ENCODE peak calls at places on chromosomes 2 and 18, in five cellular contexts. I is bronchial epithelial cell, A is neural crest cell, C is HFFc6, T is psoas muscle. F is an unnamed sample.

GRCh38 chr2:31205186-31205585 is 12.1 kb downstream of the CAPN14 start:
- DNase-seq in I (no peak), A (no peak), C (no peak), T (no peak), F (no peak)

GRCh38 chr2:10720983-10721343 is 467 bp upstream of the ATP6V1C2 start:
- DNase-seq in I (no peak), A (no peak), C (no peak), T (no peak), F (no peak)

GRCh38 chr18:7946724-7947377 is 379.7 kb downstream of the PTPRM start:
- DNase-seq in I (peak), A (no peak), C (peak), T (no peak), F (peak)

GRCh38 chr18:12679183-12679786 is 21.4 kb upstream of the SPIRE1 start:
- DNase-seq in I (no peak), A (no peak), C (no peak), T (peak), F (peak)

GRCh38 chr18:68489018-68489792 is 225.7 kb downstream of the TMX3 start:
- DNase-seq in I (no peak), A (no peak), C (no peak), T (no peak), F (no peak)

GRCh38 chr2:202158796-202159195 is 79.6 kb downstream of the SUMO1 start:
- DNase-seq in I (no peak), A (no peak), C (peak), T (no peak), F (peak)

GRCh38 chr2:6824962-6825361 is 40.7 kb downstream of the CMPK2 start:
- DNase-seq in I (no peak), A (no peak), C (peak), T (no peak), F (peak)

GRCh38 chr18:13269599-13270011 is 51.0 kb downstream of the LDLRAD4 start:
- DNase-seq in I (no peak), A (no peak), C (no peak), T (no peak), F (no peak)

GRCh38 chr2:43389581-43390466 is 163.4 kb upstream of the ZFP36L2 start:
- DNase-seq in I (no peak), A (no peak), C (no peak), T (no peak), F (no peak)

GRCh38 chr2:239727182-239727775 is 297.9 kb downstream of the NDUFA10 start:
- DNase-seq in I (no peak), A (no peak), C (no peak), T (no peak), F (no peak)

GRCh38 chr2:160928854-160929301 is 231.3 kb upstream of the TANK start:
- DNase-seq in I (no peak), A (no peak), C (peak), T (no peak), F (peak)

GRCh38 chr2:61671561-61672315 is 133.6 kb upstream of the XPO1 start:
- DNase-seq in I (peak), A (no peak), C (peak), T (no peak), F (no peak)

GRCh38 chr18:13726972-13727331 is 479 bp downstream of the RNMT start:
- DNase-seq in I (peak), A (peak), C (peak), T (peak), F (no peak)

GRCh38 chr2:58762176-58762781 is 521.2 kb upstream of the FANCL start:
- DNase-seq in I (peak), A (peak), C (peak), T (no peak), F (peak)

GRCh38 chr18:24734058-24734457 is 273.6 kb downstream of the HRH4 start:
- DNase-seq in I (no peak), A (peak), C (no peak), T (no peak), F (peak)

GRCh38 chr2:127386246-127386645 is 1.5 kb downstream of the MAP3K2 start:
- DNase-seq in I (peak), A (no peak), C (no peak), T (no peak), F (peak)

GRCh38 chr2:160940699-160941098 is 219.5 kb upstream of the TANK start:
- DNase-seq in I (peak), A (no peak), C (no peak), T (no peak), F (peak)

GRCh38 chr18:75753753-75754152 is 326.2 kb upstream of the SMIM21 start:
- DNase-seq in I (no peak), A (no peak), C (no peak), T (no peak), F (no peak)

GRCh38 chr18:10785798-10786197 is 260.0 kb downstream of the NAPG start:
- DNase-seq in I (no peak), A (no peak), C (no peak), T (no peak), F (no peak)

GRCh38 chr2:172751564-172751963 is 15.9 kb downstream of the RAPGEF4 start:
- DNase-seq in I (no peak), A (no peak), C (no peak), T (no peak), F (no peak)

GRCh38 chr2:20074901-20075300 is 23.5 kb upstream of the LAPTM4A start:
- DNase-seq in I (no peak), A (no peak), C (no peak), T (no peak), F (no peak)

GRCh38 chr2:68714866-68715265 is 19.7 kb upstream of the ARHGAP25 start:
- DNase-seq in I (no peak), A (no peak), C (no peak), T (peak), F (no peak)

GRCh38 chr2:237441605-237442004 is 27.6 kb upstream of the COL6A3 start:
- DNase-seq in I (peak), A (no peak), C (peak), T (no peak), F (no peak)

GRCh38 chr18:11775436-11775835 is 75.8 kb upstream of the CHMP1B start:
- DNase-seq in I (no peak), A (no peak), C (no peak), T (no peak), F (no peak)

GRCh38 chr2:131104487-131105155 is 515 bp upstream of the PLEKHB2 start:
- DNase-seq in I (peak), A (no peak), C (peak), T (peak), F (peak)

GRCh38 chr2:69013123-69013836 is at the start of gene ANTXR1:
- DNase-seq in I (peak), A (peak), C (peak), T (peak), F (peak)

GRCh38 chr2:228840113-228840742 is 430.9 kb downstream of the PID1 start:
- DNase-seq in I (no peak), A (no peak), C (no peak), T (no peak), F (no peak)

GRCh38 chr2:126905991-126906390 is 7.3 kb downstream of the TEX51 start:
- DNase-seq in I (no peak), A (no peak), C (no peak), T (no peak), F (no peak)

GRCh38 chr2:219688560-219689445 is 61.4 kb downstream of the SLC4A3 start:
- DNase-seq in I (peak), A (no peak), C (peak), T (no peak), F (peak)

GRCh38 chr2:42076357-42076921 is 28.6 kb downstream of the PKDCC start:
- DNase-seq in I (no peak), A (no peak), C (no peak), T (no peak), F (no peak)

GRCh38 chr2:42073739-42074138 is 25.9 kb downstream of the PKDCC start:
- DNase-seq in I (no peak), A (no peak), C (no peak), T (no peak), F (no peak)

GRCh38 chr2:42079737-42080287 is 32.0 kb downstream of the PKDCC start:
- DNase-seq in I (no peak), A (no peak), C (no peak), T (no peak), F (no peak)

GRCh38 chr2:42074661-42075060 is 26.8 kb downstream of the PKDCC start:
- DNase-seq in I (no peak), A (no peak), C (no peak), T (no peak), F (no peak)

DNA sequence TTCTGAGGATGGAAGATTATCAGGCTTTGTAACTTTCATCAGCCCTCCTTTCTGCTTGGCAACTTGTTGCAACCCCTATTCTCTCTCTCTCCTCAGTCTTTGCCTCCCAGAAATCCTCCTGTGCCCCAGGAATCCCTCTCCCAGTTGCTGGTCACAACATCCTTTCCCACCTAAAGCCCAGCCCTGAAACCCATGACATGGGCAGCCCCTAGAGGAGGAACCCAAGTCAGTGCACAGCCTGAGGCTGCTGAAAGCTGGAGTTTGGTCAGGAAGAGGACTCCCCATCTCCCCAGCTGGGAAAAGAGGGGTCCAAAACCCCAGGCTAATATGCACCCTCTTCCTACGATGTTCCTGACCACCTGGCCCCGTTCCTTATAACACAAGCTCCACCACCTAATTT is 29.5 kb downstream of the PKDCC start:
- DNase-seq in I (no peak), A (no peak), C (no peak), T (no peak), F (no peak)
- TF ChIP-seq CTCF in I (no peak), A (no peak), C (no peak), T (peak), F (no peak)

DNA sequence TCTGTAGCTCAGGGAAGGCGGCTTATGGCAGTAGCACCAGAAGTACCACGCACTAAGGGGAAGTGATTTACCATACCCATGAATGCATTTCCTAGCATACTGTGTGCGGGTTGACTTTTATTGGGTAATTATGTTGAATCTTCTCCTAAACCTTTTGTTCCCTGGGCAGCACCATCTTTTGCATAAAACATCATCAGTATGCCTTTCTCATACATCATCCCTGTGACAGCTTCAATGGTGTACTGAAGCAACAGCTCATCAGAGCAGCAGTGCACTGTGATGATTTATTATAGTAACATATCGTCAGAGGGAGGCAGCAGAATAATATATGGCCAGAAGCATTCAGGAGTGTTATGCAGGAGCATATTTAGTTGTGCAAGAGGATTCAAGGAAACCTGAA is 204.9 kb downstream of the CDH7 start:
- DNase-seq in I (no peak), A (no peak), C (no peak), T (no peak), F (no peak)
- TF ChIP-seq CTCF in I (no peak), A (no peak), C (no peak), T (no peak), F (no peak)

GRCh38 chr2:78564666-78565065 is 460.8 kb upstream of the REG3G start:
- DNase-seq in I (no peak), A (no peak), C (no peak), T (no peak), F (no peak)

DNA sequence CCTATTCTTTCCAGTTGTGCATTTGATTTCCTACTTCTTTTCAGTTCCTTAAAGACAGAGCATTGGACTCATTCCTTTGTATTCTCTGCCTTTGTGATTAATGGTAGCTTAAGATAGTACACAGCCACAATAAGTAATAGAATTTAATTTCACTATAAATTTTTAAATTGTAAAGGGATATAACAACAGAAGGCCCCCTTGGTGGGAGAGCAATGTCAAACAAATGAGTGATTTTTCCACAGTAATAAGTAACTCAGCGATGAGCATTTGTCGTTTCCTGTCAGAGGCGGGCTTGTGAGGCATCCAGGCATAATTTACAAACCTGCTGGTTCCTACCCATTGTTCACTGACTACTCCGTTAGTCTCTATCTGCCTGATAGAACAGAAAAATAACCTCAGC is 456.6 kb upstream of the REG3G start:
- DNase-seq in I (no peak), A (no peak), C (no peak), T (no peak), F (no peak)
- TF ChIP-seq CTCF in I (no peak), A (no peak), C (no peak), T (no peak), F (no peak)

GRCh38 chr18:49400398-49401072 is 59.9 kb downstream of the DYM start:
- DNase-seq in I (no peak), A (no peak), C (no peak), T (no peak), F (no peak)
- TF ChIP-seq CTCF in I (no peak), A (no peak), C (no peak), T (no peak), F (no peak)

F was measured in MCF 10A.